ENCODE peak calls at places on chromosome 11, in six cellular contexts. K is left colon; Q is AG09319; D is effector memory CD4-positive, alpha-beta T cell; U is hypothalamus; Z is GF-D8. G is an unnamed sample.

GRCh38 chr11:43984519-43985385 is 42.3 kb downstream of the C11orf96 start:
- DNase-seq in Q (no peak), U (no peak), K (no peak), D (no peak), Z (no peak), G (no peak)

GRCh38 chr11:3664032-3664630 is 7.1 kb downstream of the CHRNA10 start:
- DNase-seq in D (no peak), U (no peak), Z (no peak), Q (no peak), K (no peak), G (no peak)

GRCh38 chr11:10268746-10269487 is 25.1 kb downstream of the SBF2 start:
- DNase-seq in K (no peak), U (no peak), D (no peak), Q (no peak), Z (no peak), G (no peak)

GRCh38 chr11:123122341-123122740 is 60.4 kb upstream of the HSPA8 start:
- DNase-seq in Z (no peak), D (no peak), K (no peak), U (no peak), Q (no peak), G (no peak)

GRCh38 chr11:371716-372590 is 2.7 kb downstream of the B4GALNT4 start:
- DNase-seq in D (no peak), Q (no peak), Z (no peak), U (no peak), K (no peak), G (no peak)

GRCh38 chr11:80822248-80822647 is 1381.4 kb upstream of the TENM4 start:
- DNase-seq in D (no peak), U (no peak), Z (no peak), K (no peak), Q (no peak), G (no peak)

GRCh38 chr11:69299572-69299971 is 5.6 kb downstream of the MYEOV start:
- DNase-seq in Z (no peak), D (no peak), U (no peak), K (no peak), Q (no peak), G (no peak)

GRCh38 chr11:1297011-1297575 is 12.3 kb downstream of the TOLLIP start:
- DNase-seq in U (no peak), Z (no peak), D (no peak), K (no peak), Q (no peak), G (no peak)

GRCh38 chr11:62934496-62934785 is 13.3 kb upstream of the CHRM1 start:
- DNase-seq in U (no peak), Z (no peak), D (no peak), K (no peak), Q (no peak), G (no peak)

GRCh38 chr11:9231848-9232177 is 33.3 kb downstream of the DENND5A start:
- DNase-seq in K (no peak), Z (no peak), Q (no peak), U (no peak), D (no peak), G (no peak)

GRCh38 chr11:36431429-36432092 is 78.5 kb downstream of the TRAF6 start:
- DNase-seq in Q (peak), Z (no peak), D (no peak), K (no peak), U (no peak), G (peak)

GRCh38 chr11:70471254-70471653 is 72.9 kb downstream of the CTTN start:
- DNase-seq in D (no peak), U (no peak), K (no peak), Q (no peak), Z (no peak), G (peak)

GRCh38 chr11:44727114-44727372 is 281 bp downstream of the TSPAN18 start:
- DNase-seq in D (no peak), Q (no peak), U (no peak), K (no peak), Z (no peak), G (no peak)

GRCh38 chr11:16902979-16903378 is 111.2 kb downstream of the PLEKHA7 start:
- DNase-seq in U (no peak), K (no peak), Q (no peak), D (no peak), Z (no peak), G (no peak)

GRCh38 chr11:77047007-77047927 is 13.1 kb downstream of the B3GNT6 start:
- DNase-seq in D (peak), Z (peak), K (peak), U (no peak), Q (peak), G (peak)

GRCh38 chr11:11916981-11917399 is 75.2 kb downstream of the USP47 start:
- DNase-seq in Q (peak), K (no peak), Z (no peak), U (no peak), D (no peak), G (no peak)

GRCh38 chr11:71990721-71991120 is 8.0 kb upstream of the IL18BP start:
- DNase-seq in U (no peak), Z (no peak), Q (no peak), K (no peak), D (no peak), G (no peak)

GRCh38 chr11:133176748-133177147 is 355.6 kb downstream of the OPCML start:
- DNase-seq in Z (no peak), D (no peak), Q (no peak), K (no peak), U (no peak), G (no peak)

GRCh38 chr11:75474878-75475766 is 42.1 kb upstream of the KLHL35 start:
- DNase-seq in Q (no peak), U (no peak), Z (no peak), D (peak), K (peak), G (no peak)

GRCh38 chr11:7485136-7485853 is at the start of gene OLFML1:
- DNase-seq in U (no peak), D (no peak), K (no peak), Q (peak), Z (no peak), G (no peak)

GRCh38 chr11:68843703-68844312 is 2.1 kb upstream of the CPT1A start:
- DNase-seq in D (peak), K (peak), Q (no peak), Z (peak), U (no peak), G (peak)

GRCh38 chr11:1665313-1665712 is 31.7 kb upstream of the KRTAP5-6 start:
- DNase-seq in U (no peak), Z (no peak), K (no peak), Q (no peak), D (no peak), G (no peak)

GRCh38 chr11:130891326-130891725 is 25.0 kb downstream of the SNX19 start:
- DNase-seq in Q (no peak), K (no peak), D (no peak), U (no peak), Z (no peak), G (no peak)

GRCh38 chr11:73453562-73453961 is 77.4 kb downstream of the RELT start:
- DNase-seq in U (no peak), Z (no peak), D (no peak), Q (no peak), K (no peak), G (no peak)

GRCh38 chr11:64341851-64342791 is 2.1 kb downstream of the CCDC88B start:
- DNase-seq in D (peak), Z (no peak), Q (peak), K (peak), U (no peak), G (peak)

GRCh38 chr11:84214557-84214956 is 928.4 kb upstream of the CCDC90B start:
- DNase-seq in Z (no peak), Q (no peak), D (no peak), K (no peak), U (no peak), G (no peak)

GRCh38 chr11:64799256-64799924 is 3.6 kb downstream of the MAP4K2 start:
- DNase-seq in U (no peak), K (no peak), Q (no peak), D (no peak), Z (no peak), G (no peak)

GRCh38 chr11:115333106-115333505 is 171.1 kb downstream of the CADM1 start:
- DNase-seq in Z (no peak), Q (no peak), U (no peak), D (no peak), K (no peak), G (no peak)

GRCh38 chr11:57196556-57196955 is 14.8 kb downstream of the LRRC55 start:
- DNase-seq in Z (no peak), U (no peak), Q (no peak), K (no peak), D (no peak), G (no peak)

GRCh38 chr11:70317576-70318305 is 47.3 kb downstream of the PPFIA1 start:
- DNase-seq in K (no peak), Q (no peak), D (no peak), Z (peak), U (no peak), G (no peak)

G was measured in H54.